ENCODE peak calls at places on chromosomes 1 and 21, in five cellular contexts. B, I, S, T and A are unnamed samples.

GRCh38 chr1:193325042-193325441 is 138.6 kb upstream of the B3GALT2 start:
- DNase-seq in S (no peak), I (no peak), T (no peak), B (no peak), A (no peak)

GRCh38 chr1:221035680-221036153 is 156.5 kb downstream of the HLX start:
- DNase-seq in B (no peak), I (no peak), T (no peak), S (no peak), A (no peak)

GRCh38 chr1:57319165-57319564 is 104.7 kb downstream of the DAB1 start:
- DNase-seq in I (no peak), T (no peak), S (no peak), B (no peak), A (no peak)

GRCh38 chr21:45972353-45972715 is 9.2 kb upstream of the COL6A1 start:
- DNase-seq in I (no peak), T (peak; percentile 74), B (no peak), S (no peak), A (no peak)

GRCh38 chr1:244100691-244101453 is 49.8 kb downstream of the ZBTB18 start:
- DNase-seq in S (no peak), T (no peak), B (no peak), I (no peak), A (no peak)

GRCh38 chr1:168529533-168529932 is 14.3 kb downstream of the XCL2 start:
- DNase-seq in B (no peak), I (no peak), S (no peak), T (no peak), A (no peak)

GRCh38 chr1:109298666-109299086 is 8.1 kb downstream of the MYBPHL start:
- DNase-seq in I (no peak), B (no peak), T (no peak), S (no peak), A (peak; percentile 58)

GRCh38 chr1:28886731-28887417 is 27.5 kb upstream of the EPB41 start:
- DNase-seq in B (peak; percentile 76), I (peak; percentile 98), S (peak; percentile 95), T (peak; percentile 91), A (peak; percentile 87)

GRCh38 chr1:151773698-151774097 is 10.4 kb upstream of the MRPL9 start:
- DNase-seq in T (no peak), B (no peak), S (no peak), I (no peak), A (no peak)

GRCh38 chr1:219074084-219074728 is 99.5 kb upstream of the LYPLAL1 start:
- DNase-seq in B (no peak), T (no peak), I (no peak), S (no peak), A (no peak)

GRCh38 chr1:15154480-15155036 is 1.0 kb downstream of the TMEM51 start:
- DNase-seq in S (no peak), I (peak; percentile 30), T (peak; percentile 78), B (no peak), A (peak; percentile 26)

GRCh38 chr1:18504609-18505008 is 23.9 kb downstream of the KLHDC7A start:
- DNase-seq in S (no peak), B (no peak), I (no peak), T (no peak), A (no peak)
- TF ChIP-seq POLR2AphosphoS5 in S (no peak), B (no peak), I (no peak), T (no peak), A (no peak)

DNA sequence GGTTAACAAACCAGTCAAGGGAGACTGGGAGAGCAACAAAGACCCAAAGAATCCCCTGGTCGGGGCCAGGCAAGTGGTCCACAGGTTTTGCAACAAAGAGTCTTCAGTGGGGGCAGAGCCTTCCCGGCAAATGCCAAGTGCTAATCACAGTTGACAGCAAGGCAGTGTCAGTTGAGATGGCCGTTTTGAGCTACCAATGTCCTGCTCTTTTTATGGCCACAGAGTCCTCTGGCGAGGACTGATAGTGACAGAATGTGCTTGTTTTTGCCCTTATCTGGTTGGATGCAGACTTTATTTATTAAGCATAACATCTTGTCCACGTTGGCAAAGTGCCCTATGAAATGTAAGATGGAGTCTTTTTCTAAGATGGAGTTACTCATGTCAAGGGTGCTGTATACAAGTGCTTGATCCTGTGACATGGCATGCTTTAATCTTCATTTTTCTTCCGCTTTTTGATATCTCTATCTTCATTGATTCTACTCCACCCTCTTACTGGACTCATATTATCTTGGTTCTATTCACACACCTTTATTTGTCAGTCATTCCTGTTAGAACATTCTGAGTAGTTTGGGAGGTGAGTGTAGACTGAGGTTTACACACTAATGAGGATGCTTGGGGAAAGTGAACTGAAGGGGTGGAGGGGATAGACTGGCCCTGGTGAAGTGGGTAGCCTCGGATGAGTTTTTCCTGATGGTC is 51.8 kb downstream of the KCNK1 start:
- DNase-seq in T (no peak), S (no peak), B (no peak), I (no peak), A (no peak)
- TF ChIP-seq POLR2AphosphoS5 in T (no peak), S (no peak), B (no peak), I (no peak), A (no peak)

GRCh38 chr21:25569084-25569483 is 38.2 kb downstream of the MRPL39 start:
- DNase-seq in B (no peak), T (no peak), S (no peak), I (no peak), A (no peak)

GRCh38 chr21:25565272-25566199 is 41.7 kb downstream of the MRPL39 start:
- DNase-seq in T (no peak), I (no peak), B (no peak), S (no peak), A (no peak)

GRCh38 chr21:25566645-25567044 is 40.6 kb downstream of the MRPL39 start:
- DNase-seq in T (no peak), B (no peak), I (no peak), S (no peak), A (no peak)

GRCh38 chr21:25568230-25568629 is 39.1 kb downstream of the MRPL39 start:
- DNase-seq in I (no peak), B (no peak), T (no peak), S (no peak), A (no peak)

DNA sequence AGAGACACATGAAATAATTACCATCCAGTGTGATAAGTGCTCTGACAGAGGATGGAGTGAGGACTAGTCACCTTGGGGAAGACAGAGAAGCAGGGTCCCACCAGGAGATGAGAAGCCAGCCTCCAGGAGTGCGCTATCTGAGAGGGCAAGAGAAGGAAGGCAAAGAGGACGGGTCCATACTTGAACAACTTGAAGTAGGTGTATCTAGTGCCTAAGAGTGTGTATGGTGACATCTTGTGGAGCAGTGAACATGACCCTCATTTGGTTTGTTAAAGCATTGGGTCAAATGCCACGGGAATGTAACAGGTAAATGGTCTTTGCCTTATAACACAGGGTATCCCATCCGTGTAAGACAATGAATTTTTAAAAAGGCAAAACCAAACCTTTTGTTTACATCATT is 39.8 kb downstream of the MRPL39 start:
- DNase-seq in B (no peak), T (no peak), S (no peak), I (no peak), A (no peak)
- TF ChIP-seq POLR2AphosphoS5 in B (no peak), T (no peak), S (no peak), I (peak; percentile 96), A (no peak)

DNA sequence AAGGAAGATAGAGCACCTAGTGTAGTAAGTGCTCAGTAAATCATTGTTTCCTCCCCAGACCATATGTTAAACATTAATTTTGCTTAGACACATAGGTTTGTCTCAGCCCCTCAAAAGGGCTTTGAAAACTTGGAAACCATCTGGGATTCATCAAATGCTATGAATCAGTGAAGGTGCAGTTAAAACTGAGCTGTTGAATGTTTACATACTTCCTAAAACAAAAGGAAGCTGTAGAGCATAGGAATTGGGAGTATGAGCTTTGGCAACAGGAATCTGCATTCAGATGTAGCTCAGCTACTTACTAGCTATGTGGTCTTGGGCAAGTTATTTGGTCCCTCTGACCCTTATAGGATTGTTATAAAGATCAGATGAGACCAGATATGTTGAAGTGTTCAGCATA is 18.7 kb upstream of the PODN start:
- DNase-seq in S (no peak), B (no peak), T (no peak), I (no peak), A (no peak)
- TF ChIP-seq POLR2AphosphoS5 in S (no peak), B (no peak), T (no peak), I (no peak), A (no peak)

GRCh38 chr1:182845894-182846293 is 6.7 kb downstream of the DHX9 start:
- DNase-seq in T (no peak), B (no peak), I (no peak), S (no peak), A (no peak)
- TF ChIP-seq POLR2AphosphoS5 in T (no peak), B (no peak), I (no peak), S (no peak), A (no peak)

DNA sequence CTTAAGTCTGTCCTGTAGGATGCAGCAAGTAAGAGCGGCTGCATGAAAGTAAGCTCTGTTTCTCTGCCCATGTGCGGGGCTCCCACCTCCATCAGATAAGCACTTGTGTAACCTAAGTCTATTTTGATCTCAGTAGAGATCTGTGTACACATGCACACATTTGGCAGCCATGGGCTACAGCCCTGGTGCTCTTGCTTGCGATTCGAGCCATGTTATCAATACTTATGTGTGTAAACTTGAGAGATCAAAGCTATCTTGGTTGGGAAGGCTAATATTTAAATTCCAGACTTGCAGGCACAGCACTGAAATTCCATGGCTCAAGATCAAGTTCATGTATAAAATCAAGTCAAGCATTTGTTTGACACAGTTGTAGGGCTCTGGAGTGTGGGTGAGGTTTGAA is 244.7 kb upstream of the FGGY start:
- DNase-seq in S (no peak), B (no peak), I (no peak), T (no peak), A (no peak)
- TF ChIP-seq POLR2AphosphoS5 in S (no peak), B (no peak), I (no peak), T (no peak), A (no peak)

GRCh38 chr1:47751188-47751587 is 246.0 kb downstream of the TRABD2B start:
- DNase-seq in S (no peak), I (no peak), B (peak; percentile 21), T (no peak), A (no peak)

GRCh38 chr1:47752048-47752451 is 245.1 kb downstream of the TRABD2B start:
- DNase-seq in T (no peak), I (no peak), S (no peak), B (no peak), A (no peak)

GRCh38 chr1:47753808-47754207 is 243.4 kb downstream of the TRABD2B start:
- DNase-seq in I (no peak), S (no peak), T (no peak), B (no peak), A (no peak)

GRCh38 chr1:47754221-47754620 is 243.0 kb downstream of the TRABD2B start:
- DNase-seq in I (no peak), T (no peak), S (no peak), B (no peak), A (no peak)

GRCh38 chr1:47752560-47752959 is 244.6 kb downstream of the TRABD2B start:
- DNase-seq in S (no peak), B (no peak), T (no peak), I (no peak), A (no peak)
- TF ChIP-seq POLR2AphosphoS5 in S (no peak), B (no peak), T (no peak), I (no peak), A (no peak)

GRCh38 chr1:173050865-173051264 is at the start of gene TNFSF18:
- DNase-seq in S (no peak), B (no peak), T (no peak), I (no peak), A (no peak)
- TF ChIP-seq POLR2AphosphoS5 in S (no peak), B (no peak), T (no peak), I (no peak), A (no peak)